ENCODE peak calls at places on chromosomes 6 and 20, in four cellular contexts. One of them, this sample, is unnamed.

GRCh38 chr20:58981564-58982364 is 708 bp downstream of the NELFCD start:
- DNase-seq in H1: peak
- DNase-seq in GM12878: no peak
- DNase-seq in HCT116: no peak
- DNase-seq in this sample: peak

GRCh38 chr6:126618639-126619331 is 278.9 kb downstream of the CENPW start:
- DNase-seq in H1: no peak
- DNase-seq in GM12878: no peak
- DNase-seq in HCT116: no peak
- DNase-seq in this sample: no peak

GRCh38 chr20:10654630-10655029 is 19.2 kb downstream of the JAG1 start:
- DNase-seq in H1: no peak
- DNase-seq in GM12878: peak
- DNase-seq in HCT116: no peak
- DNase-seq in this sample: no peak

GRCh38 chr6:156988276-156989158 is 211.3 kb downstream of the ARID1B start:
- DNase-seq in H1: no peak
- DNase-seq in GM12878: peak
- DNase-seq in HCT116: no peak
- DNase-seq in this sample: peak

GRCh38 chr20:38450412-38450975 is 15.4 kb upstream of the SNHG17 start:
- DNase-seq in H1: no peak
- DNase-seq in GM12878: no peak
- DNase-seq in HCT116: no peak
- DNase-seq in this sample: no peak

GRCh38 chr6:168703970-168704369 is 263.0 kb downstream of the SMOC2 start:
- DNase-seq in H1: no peak
- DNase-seq in GM12878: no peak
- DNase-seq in HCT116: no peak
- DNase-seq in this sample: no peak

GRCh38 chr6:6556738-6557503 is 31.6 kb upstream of the LY86 start:
- DNase-seq in H1: peak
- DNase-seq in GM12878: no peak
- DNase-seq in HCT116: peak
- DNase-seq in this sample: peak

GRCh38 chr6:160952633-160953281 is 38.8 kb upstream of the MAP3K4 start:
- DNase-seq in H1: no peak
- DNase-seq in GM12878: no peak
- DNase-seq in HCT116: no peak
- DNase-seq in this sample: no peak

GRCh38 chr6:123551939-123552707 is 84.6 kb downstream of the TRDN start:
- DNase-seq in H1: no peak
- DNase-seq in GM12878: no peak
- DNase-seq in HCT116: no peak
- DNase-seq in this sample: peak

GRCh38 chr6:166417285-166417691 is 34.5 kb upstream of the MPC1 start:
- DNase-seq in H1: no peak
- DNase-seq in GM12878: no peak
- DNase-seq in HCT116: no peak
- DNase-seq in this sample: no peak

GRCh38 chr20:25579081-25579770 is 6.1 kb downstream of the NINL start:
- DNase-seq in H1: no peak
- DNase-seq in GM12878: no peak
- DNase-seq in HCT116: no peak
- DNase-seq in this sample: no peak

GRCh38 chr20:3238616-3239025 is 369 bp downstream of the SLC4A11 start:
- DNase-seq in H1: no peak
- DNase-seq in GM12878: no peak
- DNase-seq in HCT116: no peak
- DNase-seq in this sample: peak

GRCh38 chr6:31865205-31866118 is 2.8 kb upstream of the NEU1 start:
- DNase-seq in H1: no peak
- DNase-seq in GM12878: no peak
- DNase-seq in HCT116: no peak
- DNase-seq in this sample: no peak

GRCh38 chr6:112717856-112718255 is 370.7 kb downstream of the RFPL4B start:
- DNase-seq in H1: no peak
- DNase-seq in GM12878: no peak
- DNase-seq in HCT116: no peak
- DNase-seq in this sample: no peak

GRCh38 chr6:131657630-131658111 is 20.6 kb downstream of the ENPP3 start:
- DNase-seq in H1: no peak
- DNase-seq in GM12878: no peak
- DNase-seq in HCT116: no peak
- DNase-seq in this sample: no peak

GRCh38 chr6:20197251-20197650 is 15.0 kb downstream of the MBOAT1 start:
- DNase-seq in H1: no peak
- DNase-seq in GM12878: no peak
- DNase-seq in HCT116: no peak
- DNase-seq in this sample: no peak

GRCh38 chr6:107864235-107864970 is 40.3 kb upstream of the SCML4 start:
- DNase-seq in H1: no peak
- DNase-seq in GM12878: no peak
- DNase-seq in HCT116: no peak
- DNase-seq in this sample: no peak

GRCh38 chr6:107198631-107199416 is 83.5 kb upstream of the BEND3 start:
- DNase-seq in H1: no peak
- DNase-seq in GM12878: no peak
- DNase-seq in HCT116: no peak
- DNase-seq in this sample: no peak

GRCh38 chr6:119040636-119041035 is 37.8 kb downstream of the FAM184A start:
- DNase-seq in H1: no peak
- DNase-seq in GM12878: no peak
- DNase-seq in HCT116: no peak
- DNase-seq in this sample: no peak

GRCh38 chr20:44629542-44629941 is 22.0 kb downstream of the ADA start:
- DNase-seq in H1: no peak
- DNase-seq in GM12878: no peak
- DNase-seq in HCT116: no peak
- DNase-seq in this sample: no peak

GRCh38 chr6:135251964-135252429 is 70.9 kb downstream of the MYB start:
- DNase-seq in H1: no peak
- DNase-seq in GM12878: no peak
- DNase-seq in HCT116: no peak
- DNase-seq in this sample: no peak

GRCh38 chr6:118283759-118284158 is 264.3 kb upstream of the PLN start:
- DNase-seq in H1: no peak
- DNase-seq in GM12878: no peak
- DNase-seq in HCT116: peak
- DNase-seq in this sample: peak

GRCh38 chr6:119324718-119325117 is 24.8 kb downstream of the MAN1A1 start:
- DNase-seq in H1: no peak
- DNase-seq in GM12878: no peak
- DNase-seq in HCT116: no peak
- DNase-seq in this sample: peak

GRCh38 chr20:63052571-63053429 is 46.0 kb upstream of the BHLHE23 start:
- DNase-seq in H1: no peak
- DNase-seq in GM12878: no peak
- DNase-seq in HCT116: no peak
- DNase-seq in this sample: no peak

GRCh38 chr20:4443016-4443415 is 278.7 kb upstream of the PRND start:
- DNase-seq in H1: no peak
- DNase-seq in GM12878: no peak
- DNase-seq in HCT116: no peak
- DNase-seq in this sample: no peak

GRCh38 chr6:149252626-149253025 is 64.9 kb upstream of the TAB2 start:
- DNase-seq in H1: no peak
- DNase-seq in GM12878: no peak
- DNase-seq in HCT116: no peak
- DNase-seq in this sample: no peak

GRCh38 chr6:159163901-159164370 is 5.3 kb upstream of the FNDC1 start:
- DNase-seq in H1: no peak
- DNase-seq in GM12878: no peak
- DNase-seq in HCT116: no peak
- DNase-seq in this sample: no peak

GRCh38 chr6:136945072-136945471 is 23.0 kb downstream of the SLC35D3 start:
- DNase-seq in H1: no peak
- DNase-seq in GM12878: no peak
- DNase-seq in HCT116: no peak
- DNase-seq in this sample: no peak

GRCh38 chr6:125994659-125995488 is 8.5 kb downstream of the TRMT11 start:
- DNase-seq in H1: no peak
- DNase-seq in GM12878: no peak
- DNase-seq in HCT116: no peak
- DNase-seq in this sample: no peak

GRCh38 chr6:87393026-87393622 is 14.6 kb upstream of the CFAP206 start:
- DNase-seq in H1: no peak
- DNase-seq in GM12878: no peak
- DNase-seq in HCT116: peak
- DNase-seq in this sample: peak

GRCh38 chr6:53671111-53671510 is 5.6 kb upstream of the KLHL31 start:
- DNase-seq in H1: no peak
- DNase-seq in GM12878: no peak
- DNase-seq in HCT116: no peak
- DNase-seq in this sample: no peak

GRCh38 chr20:59122377-59122932 is 41.2 kb upstream of the ZNF831 start:
- DNase-seq in H1: no peak
- DNase-seq in GM12878: no peak
- DNase-seq in HCT116: no peak
- DNase-seq in this sample: no peak

GRCh38 chr6:35757461-35758123 is 18.8 kb upstream of the CLPSL2 start:
- DNase-seq in H1: no peak
- DNase-seq in GM12878: no peak
- DNase-seq in HCT116: peak
- DNase-seq in this sample: peak

GRCh38 chr6:154683756-154684523 is 49.3 kb upstream of the SCAF8 start:
- DNase-seq in H1: no peak
- DNase-seq in GM12878: peak
- DNase-seq in HCT116: no peak
- DNase-seq in this sample: no peak

GRCh38 chr20:24695529-24696225 is 226.2 kb downstream of the SYNDIG1 start:
- DNase-seq in H1: no peak
- DNase-seq in GM12878: no peak
- DNase-seq in HCT116: no peak
- DNase-seq in this sample: no peak

GRCh38 chr20:23189341-23189740 is 103.2 kb upstream of the CD93 start:
- DNase-seq in H1: no peak
- DNase-seq in GM12878: no peak
- DNase-seq in HCT116: no peak
- DNase-seq in this sample: no peak

GRCh38 chr6:155085582-155086253 is 90.6 kb downstream of the TIAM2 start:
- DNase-seq in H1: no peak
- DNase-seq in GM12878: no peak
- DNase-seq in HCT116: peak
- DNase-seq in this sample: peak

GRCh38 chr6:49499623-49500022 is at the start of gene GLYATL3:
- DNase-seq in H1: no peak
- DNase-seq in GM12878: no peak
- DNase-seq in HCT116: no peak
- DNase-seq in this sample: no peak

GRCh38 chr6:150336299-150336698 is 32.5 kb upstream of the IYD start:
- DNase-seq in H1: no peak
- DNase-seq in GM12878: peak
- DNase-seq in HCT116: peak
- DNase-seq in this sample: peak

DNA sequence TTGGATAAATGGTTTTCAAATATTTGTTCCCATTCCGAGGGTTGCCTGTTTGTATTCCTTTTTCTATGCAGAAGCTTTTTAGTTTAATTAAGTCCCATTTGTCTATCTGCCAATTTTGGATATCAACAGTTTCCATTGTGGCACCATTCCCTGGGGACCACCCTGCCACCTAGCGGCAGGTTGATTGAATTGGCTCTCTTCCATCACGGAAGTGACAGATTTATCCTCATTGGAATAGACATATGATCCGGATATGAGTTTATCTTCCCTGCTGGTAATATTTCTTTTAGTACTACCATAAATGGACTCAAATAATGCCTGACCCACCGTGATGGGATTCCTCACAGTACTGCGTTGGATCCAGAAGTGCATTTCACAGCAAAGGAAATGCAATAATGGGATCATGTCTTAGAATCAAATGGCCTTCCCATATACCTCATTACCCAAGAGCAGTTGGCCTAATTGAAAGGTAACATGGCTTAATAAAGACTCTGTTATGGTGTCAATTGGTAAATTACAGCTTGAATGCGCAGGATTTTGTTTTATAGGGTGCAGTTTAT is 327.0 kb downstream of the BMP2 start:
- DNase-seq in H1: peak
- DNase-seq in GM12878: no peak
- DNase-seq in HCT116: peak
- DNase-seq in this sample: peak
- TF ChIP-seq EGR1 in H1: no peak
- TF ChIP-seq EGR1 in GM12878: no peak
- TF ChIP-seq EGR1 in HCT116: no peak
- TF ChIP-seq EGR1 in this sample: no peak

GRCh38 chr6:5425267-5425666 is 164.0 kb downstream of the FARS2 start:
- DNase-seq in H1: no peak
- DNase-seq in GM12878: no peak
- DNase-seq in HCT116: no peak
- DNase-seq in this sample: no peak
- TF ChIP-seq EGR1 in H1: no peak
- TF ChIP-seq EGR1 in GM12878: no peak
- TF ChIP-seq EGR1 in HCT116: no peak
- TF ChIP-seq EGR1 in this sample: no peak

GRCh38 chr20:37376324-37376723 is 30.4 kb downstream of the SRC start:
- DNase-seq in H1: no peak
- DNase-seq in GM12878: no peak
- DNase-seq in HCT116: no peak
- DNase-seq in this sample: no peak
- TF ChIP-seq EGR1 in H1: no peak
- TF ChIP-seq EGR1 in GM12878: no peak
- TF ChIP-seq EGR1 in HCT116: no peak
- TF ChIP-seq EGR1 in this sample: no peak

GRCh38 chr6:73580247-73581149 is 59.7 kb upstream of the EEF1A1 start:
- DNase-seq in H1: peak
- DNase-seq in GM12878: peak
- DNase-seq in HCT116: peak
- DNase-seq in this sample: peak

GRCh38 chr6:73577605-73578160 is 56.9 kb upstream of the EEF1A1 start:
- DNase-seq in H1: no peak
- DNase-seq in GM12878: no peak
- DNase-seq in HCT116: no peak
- DNase-seq in this sample: no peak

GRCh38 chr6:73581293-73581692 is 60.5 kb upstream of the EEF1A1 start:
- DNase-seq in H1: no peak
- DNase-seq in GM12878: no peak
- DNase-seq in HCT116: no peak
- DNase-seq in this sample: no peak

GRCh38 chr6:73579389-73579788 is 58.6 kb upstream of the EEF1A1 start:
- DNase-seq in H1: peak
- DNase-seq in GM12878: no peak
- DNase-seq in HCT116: no peak
- DNase-seq in this sample: no peak

DNA sequence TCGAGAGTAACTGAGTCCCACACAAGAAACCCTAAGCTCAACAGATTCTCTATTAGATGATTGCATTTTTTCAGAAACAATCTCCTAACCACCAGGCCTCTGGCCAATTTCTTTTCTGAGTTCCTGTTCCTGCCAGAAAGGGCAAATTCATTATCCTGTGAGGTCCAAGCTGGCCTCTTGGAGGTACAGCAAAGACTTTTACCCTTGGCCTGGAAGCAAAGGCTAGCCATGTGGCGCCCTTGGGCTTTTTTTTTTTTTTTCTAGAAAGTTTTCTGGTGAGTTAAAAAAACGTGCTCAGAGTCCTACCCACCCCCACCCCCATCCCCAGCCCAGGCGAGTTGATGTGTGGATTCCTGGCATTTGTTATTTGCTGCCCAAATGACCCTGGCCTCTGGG is 59.0 kb upstream of the EEF1A1 start:
- DNase-seq in H1: no peak
- DNase-seq in GM12878: peak
- DNase-seq in HCT116: peak
- DNase-seq in this sample: peak
- TF ChIP-seq EGR1 in H1: no peak
- TF ChIP-seq EGR1 in GM12878: no peak
- TF ChIP-seq EGR1 in HCT116: no peak
- TF ChIP-seq EGR1 in this sample: no peak

This sample was measured in K562.